ENCODE peak calls at places on chromosomes 7 and 10, in nine cellular contexts. F is HCT116, Z is heart left ventricle, D is IMR-90, V is prostate gland, U is transverse colon, E is esophagus squamous epithelium, T is adrenal gland, P is spleen. S is an unnamed sample. For H3K36me3, the result is how much of the 10 kb centered on the place peaks cover.

GRCh38 chr7:132878228-132878919 is 203.5 kb downstream of the CHCHD3 start:
- DNase-seq in F (no peak), Z (no peak), D (no peak), V (no peak), U (no peak), E (no peak), T (no peak), P (no peak), S (no peak)

GRCh38 chr7:111198255-111198654 is 107.3 kb downstream of the LRRN3 start:
- DNase-seq in F (peak), Z (no peak), D (peak), V (no peak), U (no peak), E (no peak), T (no peak), P (no peak), S (no peak)

GRCh38 chr10:59991661-59992060 is 85.3 kb upstream of the CCDC6 start:
- DNase-seq in F (peak), Z (peak), D (no peak), V (peak), U (peak), E (no peak), T (peak), P (no peak), S (peak)

GRCh38 chr10:91709394-91709798 is 76.5 kb upstream of the PPP1R3C start:
- DNase-seq in F (no peak), Z (no peak), D (peak), V (no peak), U (no peak), E (no peak), T (no peak), P (no peak), S (no peak)

GRCh38 chr7:101636822-101637623 is 7.9 kb upstream of the MYL10 start:
- DNase-seq in F (no peak), Z (no peak), D (no peak), V (no peak), U (no peak), E (no peak), T (no peak), P (peak), S (no peak)

GRCh38 chr10:122504551-122504950 is 43.2 kb downstream of the HTRA1 start:
- DNase-seq in F (no peak), Z (peak), D (peak), V (peak), U (peak), E (no peak), T (peak), P (no peak), S (peak)

GRCh38 chr10:51649064-51649463 is 50.3 kb downstream of the CSTF2T start:
- DNase-seq in F (no peak), Z (no peak), D (peak), V (no peak), U (no peak), E (no peak), T (no peak), P (no peak), S (no peak)

GRCh38 chr7:103691291-103691690 is 245.3 kb upstream of the SLC26A5 start:
- DNase-seq in F (no peak), Z (no peak), D (no peak), V (no peak), U (no peak), E (no peak), T (no peak), P (no peak), S (no peak)

GRCh38 chr10:51137741-51138529 is 63.6 kb downstream of the PRKG1 start:
- DNase-seq in F (no peak), Z (no peak), D (peak), V (no peak), U (no peak), E (no peak), T (no peak), P (no peak), S (no peak)

GRCh38 chr7:1418505-1419309 is 40.6 kb downstream of the MICALL2 start:
- DNase-seq in F (peak), Z (no peak), D (peak), V (no peak), U (no peak), E (no peak), T (no peak), P (no peak), S (no peak)

GRCh38 chr10:132136097-132136521 is 50.6 kb upstream of the DPYSL4 start:
- DNase-seq in F (no peak), Z (peak), D (no peak), V (no peak), U (no peak), E (no peak), T (no peak), P (peak), S (no peak)

GRCh38 chr7:108358553-108358952 is 97.7 kb downstream of the NRCAM start:
- DNase-seq in F (no peak), Z (no peak), D (peak), V (no peak), U (no peak), E (no peak), T (no peak), P (no peak), S (no peak)

DNA sequence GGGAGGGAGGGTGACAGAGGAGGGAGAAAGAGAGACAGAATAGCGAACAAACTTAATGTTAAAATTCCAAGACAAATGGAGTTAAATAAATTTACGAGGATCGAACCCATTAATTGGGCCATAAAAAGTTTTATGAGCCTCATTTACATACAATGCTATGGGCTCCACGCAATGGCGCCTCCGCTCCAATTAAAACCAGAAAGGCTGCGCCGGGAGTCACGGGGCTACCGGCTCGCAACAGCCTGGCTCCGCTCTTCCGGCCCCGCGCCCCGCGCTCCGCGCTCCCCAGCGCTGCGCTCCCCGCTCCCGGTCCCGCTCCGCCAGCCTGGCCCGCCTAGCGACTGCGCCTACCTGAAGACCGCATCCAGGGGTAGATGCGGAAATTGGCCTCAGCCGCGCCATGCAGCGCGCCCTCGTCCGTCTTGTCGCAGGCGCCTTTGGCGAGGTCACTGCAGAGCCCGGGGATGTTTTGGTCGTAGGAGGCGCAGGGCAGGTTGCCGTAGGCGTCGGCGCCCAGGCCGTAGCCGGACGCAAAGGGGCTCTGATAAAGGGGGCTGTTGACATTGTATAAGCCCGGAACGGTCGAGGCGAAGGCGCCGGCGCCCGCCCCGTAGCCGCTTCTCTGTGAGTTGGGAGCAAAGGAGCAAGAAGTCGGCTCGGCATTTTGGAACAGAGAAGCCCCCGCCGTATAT is 513 bp downstream of the HOXA7 start:
- DNase-seq in F (no peak), Z (peak), D (no peak), V (no peak), U (peak), E (no peak), T (peak), P (peak), S (peak)
- TF ChIP-seq POLR2A in F (peak), Z (no peak), D (no peak), V (peak), U (peak), E (no peak), T (peak), P (no peak), S (no peak)

GRCh38 chr10:125008689-125009579 is 67.0 kb downstream of the ZRANB1 start:
- DNase-seq in F (no peak), Z (no peak), D (no peak), V (no peak), U (peak), E (no peak), T (no peak), P (peak), S (peak)
- H3K27ac ChIP-seq in F (no peak), Z (no peak), D (no peak), V (peak), U (peak), E (peak), T (peak), P (no peak), S (peak)

GRCh38 chr7:98917331-98917730 is 39.0 kb downstream of the TRRAP start:
- DNase-seq in F (no peak), Z (no peak), D (no peak), V (no peak), U (no peak), E (no peak), T (no peak), P (no peak), S (no peak)
- H3K36me3 ChIP-seq in F (under half), Z (under half), D (half or more), V (under half), U (under half), E (under half), T (under half), P (under half), S (half or more)

GRCh38 chr7:37150856-37151255 is 297.8 kb downstream of the ELMO1 start:
- DNase-seq in F (no peak), Z (no peak), D (no peak), V (no peak), U (no peak), E (no peak), T (no peak), P (no peak), S (no peak)
- TF ChIP-seq POLR2A in F (no peak), Z (no peak), D (no peak), V (no peak), U (no peak), E (no peak), T (no peak), P (no peak), S (no peak)

GRCh38 chr10:127990846-127991542 is 84.1 kb downstream of the PTPRE start:
- DNase-seq in F (peak), Z (no peak), D (peak), V (no peak), U (no peak), E (no peak), T (no peak), P (no peak), S (no peak)

GRCh38 chr10:127989481-127989964 is 82.6 kb downstream of the PTPRE start:
- DNase-seq in F (no peak), Z (no peak), D (no peak), V (no peak), U (no peak), E (no peak), T (peak), P (no peak), S (no peak)

GRCh38 chr10:127991543-127992255 is 84.8 kb downstream of the PTPRE start:
- DNase-seq in F (no peak), Z (no peak), D (no peak), V (no peak), U (no peak), E (no peak), T (no peak), P (no peak), S (no peak)

GRCh38 chr10:127993281-127993680 is 86.4 kb downstream of the PTPRE start:
- DNase-seq in F (no peak), Z (no peak), D (no peak), V (no peak), U (no peak), E (no peak), T (no peak), P (no peak), S (no peak)

DNA sequence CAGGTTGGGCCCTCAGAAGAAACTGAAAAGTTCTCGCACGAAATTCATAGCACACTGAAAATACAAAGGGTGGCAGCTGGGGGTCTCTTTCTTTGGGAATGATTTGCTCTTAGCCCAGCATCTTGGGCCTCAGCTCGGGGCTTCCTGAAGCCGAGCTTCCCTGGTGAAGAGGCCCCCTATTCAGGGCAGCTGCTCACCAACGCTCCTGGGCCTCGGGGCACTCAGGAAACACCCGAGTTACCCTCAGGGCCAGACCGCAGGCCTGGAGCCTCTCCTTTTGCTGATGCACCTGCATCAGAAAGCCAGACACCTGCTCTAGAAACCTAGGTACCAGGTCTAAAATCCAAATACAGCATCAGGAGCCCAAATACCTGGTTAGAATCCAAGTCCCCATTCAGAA is 85.5 kb downstream of the PTPRE start:
- DNase-seq in F (no peak), Z (no peak), D (no peak), V (no peak), U (no peak), E (no peak), T (no peak), P (no peak), S (no peak)
- H3K27ac ChIP-seq in F (peak), Z (no peak), D (no peak), V (no peak), U (peak), E (peak), T (no peak), P (no peak), S (peak)

DNA sequence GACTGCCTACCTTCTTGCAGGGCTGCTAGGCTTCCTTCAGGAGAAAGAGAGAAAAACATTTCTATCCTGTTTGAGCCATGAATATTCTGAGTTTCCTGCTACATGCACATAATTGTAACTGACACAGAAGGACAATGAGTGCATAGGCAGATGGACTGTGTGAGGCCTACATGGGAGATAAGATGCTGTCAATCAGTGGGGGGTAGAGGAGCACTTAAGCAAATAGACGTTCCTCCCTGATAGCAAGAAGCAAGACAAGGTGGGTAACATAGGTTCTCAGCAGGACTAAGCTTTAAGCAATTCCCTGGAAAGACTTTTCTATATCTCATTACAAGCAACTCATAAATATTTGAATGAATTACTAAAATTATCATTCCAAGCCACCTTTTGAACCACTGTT is 11.6 kb downstream of the ALDH18A1 start:
- DNase-seq in F (no peak), Z (no peak), D (no peak), V (no peak), U (no peak), E (no peak), T (no peak), P (no peak), S (no peak)
- H3K36me3 ChIP-seq in F (under half), Z (under half), D (half or more), V (under half), U (under half), E (under half), T (under half), P (under half), S (under half)

GRCh38 chr7:116210345-116211005 is at the start of gene TES:
- DNase-seq in F (peak), Z (peak), D (peak), V (peak), U (peak), E (no peak), T (peak), P (peak), S (peak)
- TF ChIP-seq POLR2A in F (no peak), Z (peak), D (peak), V (peak), U (peak), E (no peak), T (peak), P (peak), S (no peak)

DNA sequence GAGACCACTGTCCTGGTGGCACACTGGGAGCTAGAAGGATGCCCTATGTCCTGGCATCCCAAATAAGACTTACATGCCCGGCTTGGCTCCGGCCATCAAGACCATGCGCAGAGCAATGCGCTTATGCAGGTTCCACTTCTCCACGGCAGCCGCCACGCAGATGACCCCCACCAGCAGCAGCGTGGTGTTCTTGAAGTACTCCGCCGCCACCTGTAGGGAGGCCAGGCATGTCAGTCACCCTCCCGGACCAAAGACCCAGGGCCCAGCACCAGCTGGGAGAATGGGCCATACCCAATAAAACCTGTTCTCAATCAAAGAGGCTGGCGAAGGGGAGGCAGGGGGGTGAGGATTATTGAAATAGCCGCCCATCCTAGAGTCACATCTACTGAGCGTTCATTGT is 19.9 kb downstream of the SLC13A4 start:
- DNase-seq in F (no peak), Z (no peak), D (no peak), V (no peak), U (no peak), E (no peak), T (no peak), P (no peak), S (no peak)
- H3K27ac ChIP-seq in F (no peak), Z (no peak), D (no peak), V (no peak), U (no peak), E (peak), T (no peak), P (no peak), S (no peak)

GRCh38 chr7:75982306-75983064 is 11.9 kb downstream of the TMEM120A start:
- DNase-seq in F (no peak), Z (peak), D (no peak), V (no peak), U (no peak), E (no peak), T (peak), P (peak), S (no peak)

GRCh38 chr7:75985518-75986146 is 8.8 kb downstream of the TMEM120A start:
- DNase-seq in F (no peak), Z (peak), D (no peak), V (no peak), U (no peak), E (no peak), T (peak), P (peak), S (no peak)

GRCh38 chr7:75983471-75984129 is 10.8 kb downstream of the TMEM120A start:
- DNase-seq in F (no peak), Z (peak), D (no peak), V (no peak), U (no peak), E (no peak), T (peak), P (peak), S (no peak)

GRCh38 chr7:75985009-75985517 is 9.3 kb downstream of the TMEM120A start:
- DNase-seq in F (no peak), Z (peak), D (no peak), V (no peak), U (no peak), E (no peak), T (no peak), P (no peak), S (no peak)

GRCh38 chr7:75984130-75985008 is 10.0 kb downstream of the TMEM120A start:
- DNase-seq in F (no peak), Z (peak), D (no peak), V (no peak), U (no peak), E (no peak), T (peak), P (no peak), S (no peak)
- H3K36me3 ChIP-seq in F (under half), Z (under half), D (half or more), V (under half), U (under half), E (half or more), T (under half), P (under half), S (half or more)

GRCh38 chr7:71783779-71784178 is 628.4 kb downstream of the CALN1 start:
- DNase-seq in F (no peak), Z (no peak), D (no peak), V (no peak), U (no peak), E (no peak), T (no peak), P (no peak), S (no peak)
- TF ChIP-seq POLR2A in F (no peak), Z (no peak), D (no peak), V (no peak), U (no peak), E (no peak), T (no peak), P (no peak), S (no peak)